ENCODE peak calls at places on chromosomes 13 and 19, in six cellular contexts. B is cardiac muscle cell, U is neural progenitor cell, K is EL, C is heart left ventricle, X is GM12892. W is an unnamed sample.
A peak's percentile ranks its signal among the peaks of the same experiment; 100 is the strongest.

GRCh38 chr19:53294786-53295441 is 27.4 kb upstream of the VN1R4 start:
- DNase-seq in B (no peak), K (no peak), U (peak; percentile 29), X (no peak), C (no peak), W (no peak)

GRCh38 chr19:4518345-4519171 is at the start of gene PLIN4:
- DNase-seq in U (no peak), X (no peak), K (no peak), B (peak; percentile 94), C (peak; percentile 88), W (no peak)

GRCh38 chr13:62212246-62212645 is 796.6 kb upstream of the PCDH20 start:
- DNase-seq in X (no peak), B (no peak), C (peak; percentile 41), U (no peak), K (no peak), W (no peak)

GRCh38 chr19:55206664-55207500 is 2.4 kb downstream of the PTPRH start:
- DNase-seq in X (no peak), U (peak; percentile 77), K (peak; percentile 95), C (peak; percentile 88), B (peak; percentile 97), W (peak; percentile 91)

GRCh38 chr19:33282036-33282686 is 20.2 kb downstream of the CEBPA start:
- DNase-seq in X (no peak), B (no peak), C (no peak), K (peak; percentile 20), U (no peak), W (no peak)

GRCh38 chr13:104869501-104869900 is 1666.0 kb downstream of the EFNB2 start:
- DNase-seq in C (no peak), U (no peak), K (peak; percentile 4), B (peak; percentile 71), X (no peak), W (no peak)

GRCh38 chr19:16398530-16399241 is 73.1 kb downstream of the EPS15L1 start:
- DNase-seq in K (no peak), B (peak; percentile 53), X (no peak), C (no peak), U (no peak), W (no peak)

GRCh38 chr19:3923912-3924311 is 9.0 kb upstream of the NMRK2 start:
- DNase-seq in C (no peak), U (no peak), B (no peak), X (no peak), K (no peak), W (no peak)

GRCh38 chr19:53553865-53554791 is 16.2 kb downstream of the ZNF331 start:
- DNase-seq in C (peak; percentile 95), B (peak; percentile 94), U (no peak), K (peak; percentile 77), X (peak; percentile 58), W (peak; percentile 83)

GRCh38 chr19:27974082-27974513 is 1238.9 kb downstream of the UQCRFS1 start:
- DNase-seq in X (no peak), B (peak; percentile 51), C (no peak), K (peak; percentile 16), U (peak; percentile 70), W (peak; percentile 8)

GRCh38 chr19:14337510-14337909 is 43.7 kb upstream of the ADGRE5 start:
- DNase-seq in C (no peak), K (no peak), U (peak; percentile 58), B (peak; percentile 30), X (no peak), W (peak; percentile 19)

GRCh38 chr13:51861728-51862300 is at the start of gene CCDC70:
- DNase-seq in K (peak; percentile 38), X (no peak), C (no peak), B (peak; percentile 18), U (no peak), W (peak; percentile 62)

GRCh38 chr19:38494379-38494778 is 60.9 kb downstream of the RYR1 start:
- DNase-seq in B (no peak), K (no peak), X (no peak), C (no peak), U (no peak), W (no peak)

GRCh38 chr19:8900421-8900820 is 68.2 kb downstream of the MBD3L1 start:
- DNase-seq in B (no peak), X (no peak), U (no peak), K (no peak), C (no peak), W (no peak)

GRCh38 chr13:111506131-111506530 is 185.7 kb downstream of the TEX29 start:
- DNase-seq in U (no peak), B (no peak), X (no peak), K (no peak), C (no peak), W (no peak)

GRCh38 chr19:42068756-42069571 is 1.0 kb downstream of the GRIK5 start:
- DNase-seq in X (no peak), K (no peak), U (peak; percentile 50), B (no peak), C (peak; percentile 57), W (no peak)

GRCh38 chr19:37074819-37075362 is 3.3 kb upstream of the ZNF420 start:
- DNase-seq in B (no peak), K (no peak), X (no peak), C (no peak), U (no peak), W (no peak)

GRCh38 chr13:44805623-44806022 is 183.6 kb downstream of the NUFIP1 start:
- DNase-seq in C (no peak), K (no peak), B (no peak), X (no peak), U (no peak), W (no peak)

GRCh38 chr13:25117312-25117711 is 21.4 kb downstream of the PABPC3 start:
- DNase-seq in K (no peak), X (no peak), U (no peak), C (no peak), B (no peak), W (no peak)

GRCh38 chr13:43132911-43133310 is 109.5 kb downstream of the DNAJC15 start:
- DNase-seq in K (no peak), U (peak; percentile 26), X (no peak), B (no peak), C (no peak), W (no peak)

GRCh38 chr19:10655457-10656312 is 1.5 kb downstream of the ILF3 start:
- DNase-seq in U (peak; percentile 52), X (no peak), K (peak; percentile 60), C (no peak), B (peak; percentile 27), W (peak; percentile 49)

GRCh38 chr19:28718909-28719308 is 494.0 kb downstream of the UQCRFS1 start:
- DNase-seq in K (no peak), C (no peak), U (no peak), X (no peak), B (no peak), W (no peak)

GRCh38 chr19:34667349-34668076 is 9.4 kb downstream of the SCGB2B2 start:
- DNase-seq in U (no peak), C (no peak), K (peak; percentile 21), B (peak; percentile 17), X (no peak), W (no peak)

GRCh38 chr19:7897289-7897688 is 6.4 kb upstream of the MAP2K7 start:
- DNase-seq in K (no peak), U (no peak), X (no peak), B (no peak), C (no peak), W (peak; percentile 67)

GRCh38 chr19:2290441-2291184 is 8.6 kb upstream of the PEAK3 start:
- DNase-seq in X (no peak), U (peak; percentile 50), K (no peak), B (no peak), C (no peak), W (peak; percentile 29)

GRCh38 chr13:91278888-91279287 is 68.6 kb upstream of the MIR17HG start:
- DNase-seq in U (no peak), C (no peak), K (no peak), X (no peak), B (no peak), W (no peak)

GRCh38 chr19:50912727-50913716 is 1.8 kb upstream of the KLK4 start:
- DNase-seq in C (no peak), B (no peak), K (no peak), U (no peak), X (no peak), W (no peak)

GRCh38 chr13:108919036-108919907 is 289.9 kb downstream of the MYO16 start:
- DNase-seq in K (peak; percentile 22), C (no peak), X (no peak), B (no peak), U (no peak), W (peak; percentile 85)

GRCh38 chr13:113740661-113741060 is 18.4 kb upstream of the TMEM255B start:
- DNase-seq in K (no peak), X (no peak), C (peak; percentile 42), B (no peak), U (no peak), W (no peak)

GRCh38 chr19:52248256-52248655 is 21.1 kb upstream of the ZNF766 start:
- DNase-seq in K (peak; percentile 48), X (no peak), U (peak; percentile 54), B (peak; percentile 62), C (peak; percentile 64), W (peak; percentile 62)

GRCh38 chr19:11578342-11579142 is 1.1 kb upstream of the ACP5 start:
- DNase-seq in U (peak; percentile 25), K (no peak), B (peak; percentile 33), C (no peak), X (peak; percentile 68), W (no peak)

GRCh38 chr13:33351324-33351723 is 65.8 kb upstream of the STARD13 start:
- DNase-seq in K (peak; percentile 59), U (no peak), C (no peak), X (no peak), B (peak; percentile 69), W (peak; percentile 33)

GRCh38 chr19:38634757-38635482 is 12.5 kb upstream of the ACTN4 start:
- DNase-seq in K (peak; percentile 68), C (peak; percentile 87), B (peak; percentile 74), U (peak; percentile 67), X (peak; percentile 65), W (peak; percentile 57)